ENCODE peak calls at places on chromosomes 1 and 21, in nine cellular contexts. D is IMR-90; H is NCI-H524 treated with DMSO at 0.1 percent for 48 hours; P is glutamatergic neuron; G is dorsolateral prefrontal cortex; C is fibroblast of pulmonary artery; E is AG09319; T is NCI-H1092 treated with DMSO at 0.1 percent for 48 hours; F is activated CD4-positive, alpha-beta T cell treated with anti-CD3 and anti-CD28 coated beads, Interleukin-2, amount 50 U/mL, for 4 hours. O is an unnamed sample.

GRCh38 chr1:56417636-56418035 is 161.7 kb downstream of the PLPP3 start:
- DNase-seq in G (no peak), T (no peak), H (no peak), C (peak), F (no peak), E (no peak), D (peak), P (no peak), O (no peak)

GRCh38 chr1:19547814-19548213 is 62.5 kb upstream of the CAPZB start:
- DNase-seq in P (no peak), T (no peak), H (no peak), D (no peak), G (no peak), E (no peak), C (no peak), F (no peak), O (no peak)

GRCh38 chr21:36422279-36423098 is 37.3 kb downstream of the CHAF1B start:
- DNase-seq in C (peak), F (no peak), G (no peak), H (no peak), D (peak), T (peak), P (peak), E (no peak), O (peak)

GRCh38 chr1:59484090-59484489 is 187.2 kb downstream of the FGGY start:
- DNase-seq in P (no peak), T (no peak), D (peak), H (no peak), E (peak), G (no peak), C (peak), F (no peak), O (no peak)

GRCh38 chr1:1618396-1619068 is 3.2 kb downstream of the MIB2 start:
- DNase-seq in T (no peak), C (no peak), H (no peak), P (no peak), E (no peak), D (no peak), F (no peak), G (no peak), O (no peak)

GRCh38 chr21:18069875-18070274 is 174.8 kb upstream of the CHODL start:
- DNase-seq in T (no peak), P (no peak), H (no peak), D (no peak), G (no peak), E (no peak), F (no peak), C (no peak), O (no peak)

GRCh38 chr1:204110894-204111633 is 38.1 kb downstream of the SOX13 start:
- DNase-seq in D (no peak), T (no peak), P (no peak), E (no peak), F (no peak), C (no peak), G (no peak), H (no peak), O (no peak)

GRCh38 chr1:11767932-11768704 is 6.1 kb downstream of the C1orf167 start:
- DNase-seq in T (no peak), H (no peak), C (no peak), D (no peak), P (no peak), E (no peak), F (no peak), G (no peak), O (no peak)

GRCh38 chr21:39014751-39015150 is 168.5 kb downstream of the PSMG1 start:
- DNase-seq in H (no peak), T (no peak), G (no peak), P (no peak), D (peak), F (no peak), E (peak), C (peak), O (no peak)

GRCh38 chr1:205571747-205572146 is 60.1 kb downstream of the ELK4 start:
- DNase-seq in E (no peak), C (no peak), G (no peak), D (no peak), T (no peak), F (no peak), P (no peak), H (peak), O (no peak)

GRCh38 chr1:112462953-112463279 is 45.8 kb upstream of the WNT2B start:
- DNase-seq in P (no peak), E (no peak), H (no peak), D (no peak), C (no peak), F (no peak), G (no peak), T (no peak), O (no peak)

GRCh38 chr1:44035726-44036408 is 4.6 kb upstream of the SLC6A9 start:
- DNase-seq in C (peak), D (no peak), F (no peak), P (no peak), E (no peak), H (no peak), T (no peak), G (no peak), O (no peak)

GRCh38 chr1:17596651-17597509 is 57.4 kb downstream of the ARHGEF10L start:
- DNase-seq in T (peak), C (no peak), F (no peak), E (no peak), P (no peak), G (no peak), D (no peak), H (peak), O (no peak)

GRCh38 chr1:65469889-65470340 is 49.4 kb downstream of the LEPR start:
- DNase-seq in T (no peak), P (no peak), G (no peak), C (peak), E (no peak), F (no peak), H (no peak), D (peak), O (no peak)

GRCh38 chr1:208077232-208077751 is 166.4 kb upstream of the CD34 start:
- DNase-seq in P (no peak), E (no peak), H (no peak), F (no peak), G (peak), C (no peak), T (no peak), D (no peak), O (no peak)

GRCh38 chr1:244163131-244163530 is 112.0 kb downstream of the ZBTB18 start:
- DNase-seq in G (no peak), P (no peak), C (peak), E (no peak), T (no peak), F (no peak), H (no peak), D (peak), O (no peak)

GRCh38 chr1:185603158-185603557 is 131.0 kb upstream of the HMCN1 start:
- DNase-seq in E (no peak), D (no peak), F (no peak), G (no peak), P (no peak), H (no peak), C (no peak), T (no peak), O (no peak)

GRCh38 chr1:56551691-56552090 is 27.7 kb downstream of the PLPP3 start:
- DNase-seq in E (no peak), G (peak), P (no peak), T (peak), F (no peak), D (no peak), H (no peak), C (no peak), O (no peak)

GRCh38 chr1:68046885-68047658 is 3.4 kb downstream of the DIRAS3 start:
- DNase-seq in T (no peak), E (no peak), C (no peak), F (no peak), G (no peak), H (no peak), P (no peak), D (no peak), O (no peak)

GRCh38 chr21:45277101-45278045 is 10.3 kb downstream of the POFUT2 start:
- DNase-seq in C (no peak), T (no peak), E (no peak), D (no peak), F (no peak), G (peak), H (no peak), P (no peak), O (no peak)

GRCh38 chr1:47587891-47588582 is 150.2 kb downstream of the FOXD2 start:
- DNase-seq in H (no peak), F (no peak), G (no peak), C (peak), D (no peak), E (no peak), T (no peak), P (no peak), O (no peak)

GRCh38 chr1:41416552-41417334 is 55.5 kb downstream of the FOXO6 start:
- DNase-seq in P (peak), E (peak), C (peak), T (peak), H (no peak), G (peak), D (peak), F (peak), O (peak)

GRCh38 chr21:24224411-24224810 is 1382.9 kb downstream of the MRPL39 start:
- DNase-seq in H (no peak), E (no peak), P (no peak), D (no peak), C (no peak), T (no peak), G (no peak), F (no peak), O (no peak)

GRCh38 chr1:117846674-117847425 is 82.6 kb downstream of the GDAP2 start:
- DNase-seq in F (no peak), E (no peak), T (no peak), G (no peak), P (no peak), C (no peak), H (no peak), D (no peak), O (no peak)